ENCODE peak calls at places on chromosomes 13 and 19, in six cellular contexts. L, H, P, Q, X and M are unnamed samples.

GRCh38 chr13:36344886-36345437 is 1.2 kb downstream of the SPART start:
- DNase-seq in L (no peak), H (no peak), P (peak; percentile 19), Q (no peak), X (no peak), M (no peak)

GRCh38 chr19:5561559-5561958 is 6.2 kb downstream of the TINCR start:
- DNase-seq in L (no peak), H (no peak), P (no peak), Q (no peak), X (no peak), M (peak; percentile 33)

GRCh38 chr19:44943801-44944249 is 1.8 kb downstream of the APOC4 start:
- DNase-seq in L (peak; percentile 58), H (peak; percentile 31), P (no peak), Q (no peak), X (no peak), M (peak; percentile 83)

GRCh38 chr19:9836021-9836420 is 903 bp downstream of the PIN1 start:
- DNase-seq in L (peak; percentile 17), H (no peak), P (no peak), Q (no peak), X (no peak), M (no peak)

GRCh38 chr19:2695288-2695866 is 7.1 kb downstream of the GNG7 start:
- DNase-seq in L (peak; percentile 87), H (no peak), P (no peak), Q (no peak), X (no peak), M (peak; percentile 59)

GRCh38 chr19:51044327-51044726 is 9.5 kb upstream of the KLK12 start:
- DNase-seq in L (no peak), H (no peak), P (no peak), Q (no peak), X (no peak), M (no peak)

GRCh38 chr19:16033136-16033530 is 43.2 kb upstream of the TPM4 start:
- DNase-seq in L (no peak), H (peak; percentile 1), P (no peak), Q (no peak), X (no peak), M (no peak)

GRCh38 chr19:21256722-21257121 is 72.5 kb downstream of the ZNF708 start:
- DNase-seq in L (peak; percentile 0), H (no peak), P (no peak), Q (no peak), X (no peak), M (peak; percentile 2)

GRCh38 chr19:38079926-38080380 is 144.1 kb downstream of the DPF1 start:
- DNase-seq in L (no peak), H (peak; percentile 29), P (no peak), Q (peak; percentile 97), X (peak; percentile 99), M (peak; percentile 7)

GRCh38 chr19:51549533-51550324 is 18.3 kb upstream of the SIGLEC6 start:
- DNase-seq in L (no peak), H (no peak), P (no peak), Q (no peak), X (no peak), M (no peak)

GRCh38 chr13:51041126-51041525 is 69.9 kb downstream of the C13orf42 start:
- DNase-seq in L (no peak), H (no peak), P (no peak), Q (no peak), X (no peak), M (no peak)

GRCh38 chr19:46386996-46387712 is 26.2 kb downstream of the CCDC8 start:
- DNase-seq in L (no peak), H (no peak), P (no peak), Q (no peak), X (no peak), M (no peak)

GRCh38 chr19:45973564-45974338 is at the start of gene NOVA2:
- DNase-seq in L (no peak), H (peak; percentile 36), P (peak; percentile 55), Q (peak; percentile 87), X (peak; percentile 89), M (peak; percentile 69)

GRCh38 chr19:29858621-29859020 is 46.8 kb downstream of the CCNE1 start:
- DNase-seq in L (no peak), H (no peak), P (no peak), Q (no peak), X (no peak), M (no peak)

GRCh38 chr13:63595811-63596210 is 2180.2 kb upstream of the PCDH20 start:
- DNase-seq in L (no peak), H (no peak), P (no peak), Q (no peak), X (no peak), M (no peak)

GRCh38 chr13:102020611-102021216 is 381.1 kb downstream of the FGF14 start:
- DNase-seq in L (no peak), H (no peak), P (no peak), Q (no peak), X (no peak), M (no peak)

GRCh38 chr19:15437355-15438123 is 12.2 kb downstream of the WIZ start:
- DNase-seq in L (no peak), H (peak; percentile 35), P (no peak), Q (no peak), X (no peak), M (no peak)

GRCh38 chr13:95201814-95202521 is 99.3 kb downstream of the ABCC4 start:
- DNase-seq in L (no peak), H (no peak), P (no peak), Q (no peak), X (no peak), M (no peak)

GRCh38 chr13:67148219-67148583 is 81.9 kb downstream of the PCDH9 start:
- DNase-seq in L (no peak), H (no peak), P (no peak), Q (no peak), X (no peak), M (no peak)

GRCh38 chr19:49338691-49339363 is 3.6 kb downstream of the CD37 start:
- DNase-seq in L (no peak), H (peak; percentile 96), P (no peak), Q (peak; percentile 36), X (no peak), M (no peak)

GRCh38 chr19:4640247-4641000 is 1.1 kb downstream of the TNFAIP8L1 start:
- DNase-seq in L (no peak), H (no peak), P (no peak), Q (peak; percentile 84), X (no peak), M (no peak)

GRCh38 chr13:85317781-85318180 is 481.4 kb downstream of the SLITRK6 start:
- DNase-seq in L (no peak), H (no peak), P (no peak), Q (no peak), X (no peak), M (no peak)

GRCh38 chr13:75474956-75475355 is 7.0 kb downstream of the TBC1D4 start:
- DNase-seq in L (no peak), H (no peak), P (no peak), Q (no peak), X (no peak), M (no peak)

GRCh38 chr19:35309481-35310279 is 17.7 kb downstream of the MAG start:
- DNase-seq in L (no peak), H (no peak), P (no peak), Q (no peak), X (no peak), M (no peak)

GRCh38 chr19:29942404-29943261 is 594 bp downstream of the URI1 start:
- DNase-seq in L (peak; percentile 39), H (peak; percentile 71), P (peak; percentile 83), Q (peak; percentile 71), X (peak; percentile 74), M (peak; percentile 47)

GRCh38 chr13:23739597-23739996 is 149.6 kb downstream of the MIPEP start:
- DNase-seq in L (no peak), H (no peak), P (no peak), Q (peak; percentile 28), X (no peak), M (no peak)